ENCODE peak calls at places on chromosomes 13 and 19, in six cellular contexts. S, T, I, B, L and P are unnamed samples.
A peak's percentile ranks its signal among the peaks of the same experiment; 100 is the strongest.

GRCh38 chr13:44300895-44301638 is 72.6 kb upstream of the SERP2 start:
- DNase-seq in S (peak; percentile 43), T (no peak), I (no peak), B (peak; percentile 70), L (peak; percentile 56), P (no peak)

GRCh38 chr13:51451467-51452390 is 1.1 kb downstream of the INTS6 start:
- DNase-seq in S (peak; percentile 87), T (peak; percentile 78), I (peak; percentile 93), B (peak; percentile 89), L (peak; percentile 84), P (peak; percentile 90)

GRCh38 chr13:111005808-111006494 is 91.1 kb upstream of the ANKRD10 start:
- DNase-seq in S (peak; percentile 5), T (no peak), I (no peak), B (peak; percentile 80), L (no peak), P (no peak)

GRCh38 chr19:47176071-47176626 is 45.5 kb downstream of the SAE1 start:
- DNase-seq in S (peak; percentile 44), T (no peak), I (no peak), B (no peak), L (no peak), P (peak; percentile 74)

GRCh38 chr19:48627211-48627864 is 8.0 kb downstream of the SPHK2 start:
- DNase-seq in S (no peak), T (peak; percentile 34), I (no peak), B (no peak), L (no peak), P (peak; percentile 73)

GRCh38 chr13:24107955-24108614 is 52.4 kb upstream of the SPATA13 start:
- DNase-seq in S (no peak), T (no peak), I (no peak), B (no peak), L (no peak), P (no peak)

GRCh38 chr13:36059366-36059765 is 71.8 kb downstream of the DCLK1 start:
- DNase-seq in S (no peak), T (no peak), I (no peak), B (no peak), L (no peak), P (no peak)

GRCh38 chr13:40190656-40191100 is 475.8 kb downstream of the FOXO1 start:
- DNase-seq in S (peak; percentile 8), T (no peak), I (peak; percentile 75), B (peak; percentile 47), L (peak; percentile 13), P (peak; percentile 91)

DNA sequence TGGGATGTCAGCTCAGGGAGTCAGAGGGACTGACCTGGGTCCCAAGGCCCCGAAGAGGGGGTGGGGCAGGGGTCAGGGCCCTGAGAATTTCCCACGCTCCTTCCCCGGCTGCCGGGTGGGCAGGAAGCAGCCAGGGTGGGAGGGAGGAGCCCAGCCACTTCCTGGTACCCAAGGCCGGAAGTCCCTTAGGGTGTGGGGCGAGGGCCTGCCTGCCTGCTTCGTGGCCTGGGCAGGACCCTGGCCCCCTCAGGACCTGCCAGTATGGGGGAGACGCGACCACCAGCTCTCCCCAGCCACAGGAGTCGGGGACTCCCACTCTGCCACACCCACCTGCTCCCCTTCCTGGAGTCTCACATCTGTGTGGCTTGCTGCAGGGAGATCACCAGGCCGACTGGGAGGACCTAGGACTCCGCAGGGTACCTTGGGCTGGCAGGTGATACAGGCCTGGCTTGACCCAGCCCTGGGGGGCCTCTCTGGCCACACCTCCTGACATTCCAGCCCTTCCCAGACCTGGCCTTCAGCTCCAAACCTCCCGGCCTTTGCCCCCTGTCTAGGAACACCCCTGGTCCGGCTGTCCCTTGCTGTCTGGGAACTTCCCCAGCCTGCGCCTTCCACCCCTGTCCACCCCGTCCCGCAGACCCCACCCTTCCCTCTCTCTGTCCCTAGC is 9.8 kb upstream of the CIRBP start:
- DNase-seq in S (peak; percentile 52), T (peak; percentile 90), I (peak; percentile 71), B (peak; percentile 79), L (no peak), P (no peak)
- H3K4me1 ChIP-seq in S (peaks cover 63% of the 10 kb centered on the region), T (no peaks in the 10 kb centered on the region), I (peaks cover 41% of the 10 kb centered on the region), B (peaks cover 89% of the 10 kb centered on the region), L (peaks cover 21% of the 10 kb centered on the region), P (peaks cover 53% of the 10 kb centered on the region)

GRCh38 chr19:39941151-39941550 is 6.7 kb upstream of the FCGBP start:
- DNase-seq in S (no peak), T (no peak), I (no peak), B (no peak), L (no peak), P (no peak)
- H3K4me1 ChIP-seq in S (no peaks in the 10 kb centered on the region), T (no peaks in the 10 kb centered on the region), I (peaks cover 21% of the 10 kb centered on the region), B (peaks cover 23% of the 10 kb centered on the region), L (no peaks in the 10 kb centered on the region), P (no peaks in the 10 kb centered on the region)

GRCh38 chr13:48235814-48236135 is 2.8 kb downstream of the ITM2B start:
- DNase-seq in S (no peak), T (no peak), I (no peak), B (no peak), L (peak; percentile 6), P (no peak)

GRCh38 chr13:48234652-48235099 is 1.7 kb downstream of the ITM2B start:
- DNase-seq in S (peak; percentile 56), T (no peak), I (no peak), B (no peak), L (no peak), P (no peak)

GRCh38 chr13:48233886-48234488 is 981 bp downstream of the ITM2B start:
- DNase-seq in S (peak; percentile 77), T (no peak), I (peak; percentile 26), B (no peak), L (no peak), P (peak; percentile 53)

GRCh38 chr13:48236528-48237353 is 3.7 kb downstream of the ITM2B start:
- DNase-seq in S (peak; percentile 38), T (no peak), I (no peak), B (no peak), L (peak; percentile 9), P (no peak)

GRCh38 chr13:48235100-48235813 is 2.3 kb downstream of the ITM2B start:
- DNase-seq in S (peak; percentile 69), T (peak; percentile 55), I (peak; percentile 42), B (peak; percentile 57), L (peak; percentile 52), P (peak; percentile 44)
- H3K4me1 ChIP-seq in S (peaks cover 67% of the 10 kb centered on the region), T (peaks cover 4% of the 10 kb centered on the region), I (peaks cover 38% of the 10 kb centered on the region), B (peaks cover 63% of the 10 kb centered on the region), L (peaks cover 29% of the 10 kb centered on the region), P (peaks cover 44% of the 10 kb centered on the region)

GRCh38 chr19:15841875-15842569 is 26.6 kb upstream of the OR10H1 start:
- DNase-seq in S (no peak), T (no peak), I (no peak), B (no peak), L (no peak), P (no peak)

GRCh38 chr19:15836345-15836594 is 20.8 kb upstream of the OR10H1 start:
- DNase-seq in S (no peak), T (no peak), I (no peak), B (no peak), L (no peak), P (peak; percentile 86)

GRCh38 chr19:15843186-15843585 is 27.7 kb upstream of the OR10H1 start:
- DNase-seq in S (no peak), T (no peak), I (no peak), B (no peak), L (no peak), P (no peak)

GRCh38 chr19:15836595-15837398 is 21.3 kb upstream of the OR10H1 start:
- DNase-seq in S (peak; percentile 98), T (no peak), I (no peak), B (peak; percentile 98), L (no peak), P (peak; percentile 97)

GRCh38 chr19:15840833-15841232 is 25.4 kb upstream of the OR10H1 start:
- DNase-seq in S (no peak), T (no peak), I (no peak), B (no peak), L (no peak), P (no peak)
- H3K4me1 ChIP-seq in S (peaks cover 4% of the 10 kb centered on the region), T (no peaks in the 10 kb centered on the region), I (no peaks in the 10 kb centered on the region), B (peaks cover 11% of the 10 kb centered on the region), L (no peaks in the 10 kb centered on the region), P (peaks cover 4% of the 10 kb centered on the region)

GRCh38 chr19:10010247-10010691 is at the start of gene COL5A3:
- DNase-seq in S (peak; percentile 84), T (peak; percentile 59), I (peak; percentile 69), B (peak; percentile 30), L (no peak), P (peak; percentile 94)
- H3K4me1 ChIP-seq in S (peaks cover 57% of the 10 kb centered on the region), T (peaks cover 5% of the 10 kb centered on the region), I (no peaks in the 10 kb centered on the region), B (peaks cover 26% of the 10 kb centered on the region), L (no peaks in the 10 kb centered on the region), P (peaks cover 31% of the 10 kb centered on the region)

GRCh38 chr19:10968527-10969081 is 7.8 kb downstream of the SMARCA4 start:
- DNase-seq in S (no peak), T (no peak), I (no peak), B (no peak), L (no peak), P (peak; percentile 66)
- H3K4me1 ChIP-seq in S (no peaks in the 10 kb centered on the region), T (no peaks in the 10 kb centered on the region), I (no peaks in the 10 kb centered on the region), B (peaks cover 8% of the 10 kb centered on the region), L (peaks cover 7% of the 10 kb centered on the region), P (no peaks in the 10 kb centered on the region)